ENCODE peak calls at places on chromosome 11, in seven cellular contexts. J is hepatocyte, U is neuronal stem cell, M is fibroblast of lung, T is IMR-90, O is mammary epithelial cell, W is GM23338. A is an unnamed sample.

GRCh38 chr11:101439488-101439887 is 144.3 kb downstream of the TRPC6 start:
- DNase-seq in J (no peak), U (no peak), M (no peak), T (no peak), O (no peak), W (peak; percentile 56), A (no peak)

GRCh38 chr11:13415201-13415600 is 47.8 kb downstream of the BTBD10 start:
- DNase-seq in J (no peak), U (no peak), M (no peak), T (no peak), O (peak; percentile 12), W (no peak), A (no peak)

GRCh38 chr11:19995131-19995530 is 165.1 kb downstream of the DBX1 start:
- DNase-seq in J (peak; percentile 78), U (no peak), M (peak; percentile 73), T (peak; percentile 97), O (peak; percentile 91), W (no peak), A (peak; percentile 21)

GRCh38 chr11:18321622-18321990 is 334 bp downstream of the HPS5 start:
- DNase-seq in J (no peak), U (no peak), M (no peak), T (no peak), O (peak; percentile 20), W (peak; percentile 17), A (no peak)

GRCh38 chr11:200224-201003 is 6.8 kb downstream of the BET1L start:
- DNase-seq in J (no peak), U (no peak), M (no peak), T (no peak), O (no peak), W (peak; percentile 17), A (no peak)

GRCh38 chr11:10623797-10624761 is 55.6 kb upstream of the LYVE1 start:
- DNase-seq in J (no peak), U (no peak), M (no peak), T (peak; percentile 37), O (no peak), W (peak; percentile 83), A (peak; percentile 43)

GRCh38 chr11:8006349-8006977 is 19.3 kb downstream of the EIF3F start:
- DNase-seq in J (peak; percentile 83), U (peak; percentile 66), M (peak; percentile 53), T (peak; percentile 71), O (peak; percentile 53), W (peak; percentile 92), A (peak; percentile 54)

GRCh38 chr11:40029406-40029805 is 1430.0 kb downstream of the LRRC4C start:
- DNase-seq in J (peak; percentile 21), U (no peak), M (no peak), T (no peak), O (no peak), W (peak; percentile 2), A (no peak)

GRCh38 chr11:8773916-8774537 is 91.4 kb downstream of the RPL27A start:
- DNase-seq in J (no peak), U (no peak), M (no peak), T (no peak), O (peak; percentile 60), W (no peak), A (no peak)

GRCh38 chr11:95912902-95913560 is 10.9 kb downstream of the MTMR2 start:
- DNase-seq in J (no peak), U (no peak), M (peak; percentile 60), T (peak; percentile 68), O (peak; percentile 54), W (no peak), A (no peak)

GRCh38 chr11:124277809-124278208 is 21.6 kb downstream of the OR8G5 start:
- DNase-seq in J (no peak), U (no peak), M (no peak), T (no peak), O (no peak), W (peak; percentile 47), A (no peak)

GRCh38 chr11:70593446-70593983 is 195.2 kb downstream of the CTTN start:
- DNase-seq in J (no peak), U (no peak), M (no peak), T (no peak), O (no peak), W (no peak), A (no peak)

GRCh38 chr11:69301491-69302401 is 7.8 kb downstream of the MYEOV start:
- DNase-seq in J (peak; percentile 47), U (no peak), M (peak; percentile 91), T (peak; percentile 91), O (peak; percentile 91), W (no peak), A (peak; percentile 95)

GRCh38 chr11:75667831-75668507 is 869 bp downstream of the MAP6 start:
- DNase-seq in J (peak; percentile 66), U (peak; percentile 80), M (peak; percentile 45), T (peak; percentile 35), O (peak; percentile 36), W (peak; percentile 81), A (no peak)

GRCh38 chr11:92380882-92381281 is 156.3 kb downstream of the FAT3 start:
- DNase-seq in J (no peak), U (no peak), M (peak; percentile 82), T (peak; percentile 77), O (peak; percentile 73), W (no peak), A (no peak)

GRCh38 chr11:8025816-8026215 is 38.7 kb downstream of the EIF3F start:
- DNase-seq in J (no peak), U (no peak), M (peak; percentile 87), T (peak; percentile 76), O (peak; percentile 50), W (no peak), A (no peak)

GRCh38 chr11:2569321-2569721 is 124.5 kb downstream of the KCNQ1 start:
- DNase-seq in J (no peak), U (no peak), M (no peak), T (no peak), O (no peak), W (no peak), A (no peak)

GRCh38 chr11:73991471-73992006 is 8.9 kb upstream of the UCP2 start:
- DNase-seq in J (no peak), U (no peak), M (no peak), T (no peak), O (no peak), W (no peak), A (no peak)

GRCh38 chr11:47857485-47858168 is 9.5 kb upstream of the NUP160 start:
- DNase-seq in J (no peak), U (no peak), M (no peak), T (no peak), O (no peak), W (no peak), A (no peak)

GRCh38 chr11:58765078-58765477 is 33.3 kb upstream of the GLYAT start:
- DNase-seq in J (no peak), U (no peak), M (no peak), T (no peak), O (no peak), W (no peak), A (no peak)

DNA sequence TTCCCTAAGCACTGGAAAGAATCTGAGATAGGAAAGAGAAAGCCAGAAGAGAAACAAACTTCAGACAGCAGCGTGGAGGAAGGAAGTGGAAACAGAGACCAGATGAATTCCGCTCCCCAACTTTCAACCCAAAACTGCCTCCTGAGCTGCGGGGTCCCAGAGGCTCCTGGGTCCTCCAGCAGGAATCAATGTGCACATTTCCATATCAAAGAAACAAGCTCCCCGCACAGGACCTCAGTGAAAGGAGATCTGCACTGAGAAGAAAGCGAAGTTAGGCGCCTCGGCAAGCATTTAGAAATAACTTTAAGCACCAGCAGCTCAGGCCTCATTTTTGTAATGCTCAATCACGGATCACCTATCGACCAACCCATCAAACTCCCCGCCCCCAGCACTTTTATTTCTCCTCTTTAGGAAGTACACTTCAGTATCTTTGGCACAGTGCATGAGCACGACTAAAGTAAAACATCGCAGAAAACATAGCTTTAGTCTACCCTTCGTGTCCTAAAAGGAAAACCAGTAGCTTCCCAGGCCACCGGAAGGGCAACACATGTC is 245.5 kb downstream of the ETS1 start:
- DNase-seq in J (no peak), U (no peak), M (no peak), T (no peak), O (no peak), W (peak; percentile 15), A (no peak)
- H2AFZ ChIP-seq in J (no peak overlapping the region), U (peak overlapping the region; percentile 77), M (no peak overlapping the region), T (no peak overlapping the region), O (no peak overlapping the region), W (peak overlapping the region; percentile 80), A (no peak overlapping the region)

GRCh38 chr11:67275606-67276409 is 9.5 kb downstream of the GRK2 start:
- DNase-seq in J (no peak), U (no peak), M (no peak), T (no peak), O (no peak), W (no peak), A (no peak)
- H3K27ac ChIP-seq in J (no peak overlapping the region), U (no peak overlapping the region), M (no peak overlapping the region), T (peak overlapping the region; percentile 12), O (no peak overlapping the region), W (peak overlapping the region; percentile 81), A (peak overlapping the region; percentile 12)

GRCh38 chr11:113677648-113678047 is 28.5 kb downstream of the TMPRSS5 start:
- DNase-seq in J (no peak), U (no peak), M (no peak), T (no peak), O (no peak), W (no peak), A (no peak)

GRCh38 chr11:113673566-113674396 is 32.3 kb downstream of the TMPRSS5 start:
- DNase-seq in J (no peak), U (no peak), M (no peak), T (peak; percentile 14), O (no peak), W (no peak), A (no peak)

GRCh38 chr11:113675003-113675471 is 31.1 kb downstream of the TMPRSS5 start:
- DNase-seq in J (no peak), U (no peak), M (peak; percentile 99), T (peak; percentile 88), O (peak; percentile 92), W (no peak), A (no peak)

GRCh38 chr11:113674397-113674685 is 31.8 kb downstream of the TMPRSS5 start:
- DNase-seq in J (no peak), U (no peak), M (peak; percentile 28), T (no peak), O (no peak), W (no peak), A (no peak)

GRCh38 chr11:113675565-113675964 is 30.5 kb downstream of the TMPRSS5 start:
- DNase-seq in J (no peak), U (no peak), M (no peak), T (no peak), O (no peak), W (no peak), A (no peak)
- H2AFZ ChIP-seq in J (no peak overlapping the region), U (peak overlapping the region; percentile 58), M (no peak overlapping the region), T (no peak overlapping the region), O (no peak overlapping the region), W (no peak overlapping the region), A (no peak overlapping the region)

GRCh38 chr11:3903207-3903896 is 47.9 kb downstream of the STIM1 start:
- DNase-seq in J (no peak), U (no peak), M (no peak), T (no peak), O (no peak), W (no peak), A (no peak)

GRCh38 chr11:3906166-3906565 is 50.7 kb downstream of the STIM1 start:
- DNase-seq in J (no peak), U (no peak), M (peak; percentile 7), T (no peak), O (peak; percentile 62), W (no peak), A (no peak)

GRCh38 chr11:3902441-3902840 is 47.0 kb downstream of the STIM1 start:
- DNase-seq in J (no peak), U (no peak), M (no peak), T (no peak), O (no peak), W (no peak), A (no peak)

GRCh38 chr11:3905080-3905953 is 49.9 kb downstream of the STIM1 start:
- DNase-seq in J (peak; percentile 48), U (no peak), M (peak; percentile 81), T (peak; percentile 76), O (peak; percentile 97), W (peak; percentile 13), A (peak; percentile 34)

GRCh38 chr11:3904228-3904627 is 48.8 kb downstream of the STIM1 start:
- DNase-seq in J (no peak), U (no peak), M (no peak), T (no peak), O (peak; percentile 66), W (no peak), A (no peak)
- H3K27ac ChIP-seq in J (peak overlapping the region; percentile 24), U (no peak overlapping the region), M (no peak overlapping the region), T (no peak overlapping the region), O (peak overlapping the region; percentile 97), W (no peak overlapping the region), A (no peak overlapping the region)